ENCODE peak calls at places on chromosomes 5 and 9, in four cellular contexts. One of them, this sample, is unnamed.

GRCh38 chr5:139692605-139693340 is 44.6 kb downstream of the CXXC5 start:
- DNase-seq in A549: no peak
- DNase-seq in uterus: no peak
- DNase-seq in bronchial epithelial cell: no peak
- DNase-seq in this sample: no peak

GRCh38 chr9:85639675-85640186 is 102.0 kb downstream of the AGTPBP1 start:
- DNase-seq in bronchial epithelial cell: no peak
- DNase-seq in uterus: no peak
- DNase-seq in A549: no peak
- DNase-seq in this sample: no peak

GRCh38 chr5:108016101-108016500 is 345.4 kb upstream of the EFNA5 start:
- DNase-seq in uterus: no peak
- DNase-seq in A549: no peak
- DNase-seq in bronchial epithelial cell: no peak
- DNase-seq in this sample: no peak

GRCh38 chr5:140630296-140630695 is 2.7 kb downstream of the CD14 start:
- DNase-seq in bronchial epithelial cell: peak
- DNase-seq in uterus: no peak
- DNase-seq in A549: no peak
- DNase-seq in this sample: peak

GRCh38 chr5:65924366-65925093 is 1.8 kb upstream of the ERBIN start:
- DNase-seq in bronchial epithelial cell: no peak
- DNase-seq in uterus: no peak
- DNase-seq in A549: no peak
- DNase-seq in this sample: no peak

GRCh38 chr5:75052461-75053285 is at the start of gene GCNT4:
- DNase-seq in bronchial epithelial cell: no peak
- DNase-seq in A549: peak
- DNase-seq in uterus: peak
- DNase-seq in this sample: peak

GRCh38 chr5:78046006-78046405 is 248.5 kb downstream of the AP3B1 start:
- DNase-seq in bronchial epithelial cell: no peak
- DNase-seq in A549: no peak
- DNase-seq in uterus: no peak
- DNase-seq in this sample: no peak

GRCh38 chr5:164303646-164304225 is 798.3 kb downstream of the MAT2B start:
- DNase-seq in bronchial epithelial cell: no peak
- DNase-seq in uterus: no peak
- DNase-seq in A549: no peak
- DNase-seq in this sample: peak

GRCh38 chr9:133982971-133983720 is 9.0 kb downstream of the VAV2 start:
- DNase-seq in A549: no peak
- DNase-seq in bronchial epithelial cell: no peak
- DNase-seq in uterus: no peak
- DNase-seq in this sample: no peak

GRCh38 chr5:58054018-58054417 is 405.9 kb downstream of the PLK2 start:
- DNase-seq in bronchial epithelial cell: no peak
- DNase-seq in uterus: no peak
- DNase-seq in A549: no peak
- DNase-seq in this sample: no peak

GRCh38 chr5:176900783-176901204 is 1.6 kb upstream of the HK3 start:
- DNase-seq in A549: no peak
- DNase-seq in bronchial epithelial cell: no peak
- DNase-seq in uterus: no peak
- DNase-seq in this sample: no peak

GRCh38 chr9:17171309-17172094 is 36.7 kb downstream of the CNTLN start:
- DNase-seq in bronchial epithelial cell: no peak
- DNase-seq in uterus: no peak
- DNase-seq in A549: no peak
- DNase-seq in this sample: no peak

GRCh38 chr9:129908846-129909245 is 73.6 kb downstream of the USP20 start:
- DNase-seq in uterus: no peak
- DNase-seq in A549: no peak
- DNase-seq in bronchial epithelial cell: no peak
- DNase-seq in this sample: no peak

GRCh38 chr5:1554410-1554967 is 30.7 kb upstream of the LPCAT1 start:
- DNase-seq in bronchial epithelial cell: no peak
- DNase-seq in A549: no peak
- DNase-seq in uterus: no peak
- DNase-seq in this sample: no peak

GRCh38 chr5:98320317-98320716 is 453.1 kb upstream of the RGMB start:
- DNase-seq in A549: no peak
- DNase-seq in uterus: no peak
- DNase-seq in bronchial epithelial cell: no peak
- DNase-seq in this sample: no peak

GRCh38 chr5:83321656-83322055 is 149.9 kb upstream of the VCAN start:
- DNase-seq in A549: no peak
- DNase-seq in bronchial epithelial cell: no peak
- DNase-seq in uterus: no peak
- DNase-seq in this sample: peak

GRCh38 chr5:54702470-54702869 is 184.9 kb downstream of the SNX18 start:
- DNase-seq in bronchial epithelial cell: peak
- DNase-seq in A549: no peak
- DNase-seq in uterus: no peak
- DNase-seq in this sample: peak

GRCh38 chr5:54761213-54761701 is 224.1 kb downstream of the ESM1 start:
- DNase-seq in uterus: peak
- DNase-seq in bronchial epithelial cell: peak
- DNase-seq in A549: no peak
- DNase-seq in this sample: peak

GRCh38 chr5:158838788-158839187 is 260.9 kb downstream of the EBF1 start:
- DNase-seq in A549: no peak
- DNase-seq in bronchial epithelial cell: no peak
- DNase-seq in uterus: no peak
- DNase-seq in this sample: no peak

GRCh38 chr5:126971455-126972019 is 58.8 kb downstream of the MARCHF3 start:
- DNase-seq in A549: no peak
- DNase-seq in uterus: no peak
- DNase-seq in bronchial epithelial cell: no peak
- DNase-seq in this sample: peak

GRCh38 chr9:118017607-118018122 is 313.5 kb downstream of the TLR4 start:
- DNase-seq in A549: no peak
- DNase-seq in uterus: no peak
- DNase-seq in bronchial epithelial cell: no peak
- DNase-seq in this sample: no peak

GRCh38 chr9:98778711-98779530 is 17.4 kb downstream of the ANKS6 start:
- DNase-seq in A549: no peak
- DNase-seq in bronchial epithelial cell: no peak
- DNase-seq in uterus: no peak
- DNase-seq in this sample: no peak

GRCh38 chr9:121895836-121896544 is 197.1 kb downstream of the TTLL11 start:
- DNase-seq in bronchial epithelial cell: no peak
- DNase-seq in uterus: peak
- DNase-seq in A549: no peak
- DNase-seq in this sample: no peak

GRCh38 chr5:172454355-172455086 is at the start of gene SH3PXD2B:
- DNase-seq in A549: peak
- DNase-seq in bronchial epithelial cell: peak
- DNase-seq in uterus: peak
- DNase-seq in this sample: peak

GRCh38 chr5:149466457-149466972 is 84.7 kb downstream of the CSNK1A1 start:
- DNase-seq in A549: peak
- DNase-seq in uterus: no peak
- DNase-seq in bronchial epithelial cell: peak
- DNase-seq in this sample: peak

GRCh38 chr9:19640023-19640422 is 148.8 kb downstream of the SLC24A2 start:
- DNase-seq in uterus: no peak
- DNase-seq in A549: no peak
- DNase-seq in bronchial epithelial cell: no peak
- DNase-seq in this sample: no peak

GRCh38 chr5:116577064-116577788 is 2.6 kb upstream of the SEMA6A start:
- DNase-seq in A549: no peak
- DNase-seq in uterus: no peak
- DNase-seq in bronchial epithelial cell: no peak
- DNase-seq in this sample: no peak

DNA sequence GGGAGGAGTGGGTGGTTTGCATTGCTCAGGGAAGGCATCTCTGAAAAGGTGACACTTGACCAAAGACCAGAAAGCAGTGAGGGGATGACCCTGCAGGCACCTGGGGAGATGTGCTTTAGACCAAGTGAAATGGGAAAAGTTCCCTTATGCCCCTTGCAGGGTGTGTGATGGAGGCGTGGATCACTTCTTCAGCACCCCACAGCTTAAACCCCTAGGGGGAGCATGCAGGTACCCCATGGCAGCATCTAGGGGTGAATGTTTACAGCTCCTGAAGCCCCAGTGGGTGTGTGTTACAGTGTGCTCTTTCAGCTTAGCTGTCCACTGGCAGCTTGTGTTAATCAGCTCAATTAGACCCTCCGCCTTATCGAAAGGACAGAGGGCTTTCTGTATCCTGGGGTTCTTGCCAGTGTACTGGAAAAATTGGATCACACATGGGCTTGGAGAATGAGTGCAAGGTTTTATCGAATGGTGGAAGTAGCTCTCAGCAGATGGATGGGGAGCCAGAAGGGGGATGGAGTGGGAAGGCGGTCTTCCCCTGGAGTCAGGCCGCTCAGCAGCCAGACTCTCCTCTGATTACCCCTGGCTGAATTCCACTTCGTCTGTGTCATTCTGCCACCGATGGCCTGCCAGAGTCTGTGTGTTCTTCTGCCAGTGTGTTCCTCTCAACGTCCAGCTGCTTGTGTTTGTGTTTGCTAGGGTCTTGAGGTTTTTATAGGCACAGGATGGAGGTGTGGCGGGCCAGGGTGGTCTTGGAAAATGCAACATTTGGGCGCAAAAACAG is 6.3 kb downstream of the BHMT2 start:
- DNase-seq in uterus: no peak
- DNase-seq in bronchial epithelial cell: no peak
- DNase-seq in A549: no peak
- DNase-seq in this sample: no peak
- TF ChIP-seq CTCF in uterus: no peak
- TF ChIP-seq CTCF in bronchial epithelial cell: no peak
- TF ChIP-seq CTCF in A549: no peak
- TF ChIP-seq CTCF in this sample: no peak

DNA sequence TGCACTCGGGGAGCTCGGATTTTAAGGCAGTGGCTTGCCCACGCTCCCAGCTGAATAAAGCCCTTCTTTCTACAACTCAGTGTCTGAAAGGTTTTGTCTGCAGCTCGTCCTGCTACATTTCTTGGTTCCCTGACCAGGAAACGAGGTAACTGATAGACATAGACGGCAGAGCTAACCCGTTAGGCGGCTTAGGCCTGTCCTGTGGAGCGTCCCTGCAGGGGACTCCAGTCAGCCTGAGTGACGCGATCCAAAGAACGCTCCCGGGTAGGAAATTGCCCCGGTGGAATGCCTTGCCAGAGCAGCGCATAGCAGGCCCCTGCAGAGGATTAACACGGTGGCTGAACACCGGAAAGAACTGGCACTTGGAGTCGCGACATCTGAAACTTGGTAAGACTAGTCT is 1.8 kb upstream of the SELENOP start:
- DNase-seq in uterus: peak
- DNase-seq in A549: no peak
- DNase-seq in bronchial epithelial cell: no peak
- DNase-seq in this sample: no peak
- H3K4me3 ChIP-seq in uterus: no peak
- H3K4me3 ChIP-seq in A549: no peak
- H3K4me3 ChIP-seq in bronchial epithelial cell: no peak
- H3K4me3 ChIP-seq in this sample: no peak

GRCh38 chr9:77013186-77013931 is 6.1 kb upstream of the FOXB2 start:
- DNase-seq in bronchial epithelial cell: no peak
- DNase-seq in uterus: no peak
- DNase-seq in A549: no peak
- DNase-seq in this sample: no peak

GRCh38 chr9:77015291-77016048 is 4.0 kb upstream of the FOXB2 start:
- DNase-seq in bronchial epithelial cell: no peak
- DNase-seq in uterus: no peak
- DNase-seq in A549: no peak
- DNase-seq in this sample: no peak

GRCh38 chr9:77013932-77014596 is 5.4 kb upstream of the FOXB2 start:
- DNase-seq in bronchial epithelial cell: no peak
- DNase-seq in A549: no peak
- DNase-seq in uterus: no peak
- DNase-seq in this sample: no peak

GRCh38 chr9:77016111-77016525 is 3.3 kb upstream of the FOXB2 start:
- DNase-seq in bronchial epithelial cell: no peak
- DNase-seq in uterus: no peak
- DNase-seq in A549: no peak
- DNase-seq in this sample: no peak

DNA sequence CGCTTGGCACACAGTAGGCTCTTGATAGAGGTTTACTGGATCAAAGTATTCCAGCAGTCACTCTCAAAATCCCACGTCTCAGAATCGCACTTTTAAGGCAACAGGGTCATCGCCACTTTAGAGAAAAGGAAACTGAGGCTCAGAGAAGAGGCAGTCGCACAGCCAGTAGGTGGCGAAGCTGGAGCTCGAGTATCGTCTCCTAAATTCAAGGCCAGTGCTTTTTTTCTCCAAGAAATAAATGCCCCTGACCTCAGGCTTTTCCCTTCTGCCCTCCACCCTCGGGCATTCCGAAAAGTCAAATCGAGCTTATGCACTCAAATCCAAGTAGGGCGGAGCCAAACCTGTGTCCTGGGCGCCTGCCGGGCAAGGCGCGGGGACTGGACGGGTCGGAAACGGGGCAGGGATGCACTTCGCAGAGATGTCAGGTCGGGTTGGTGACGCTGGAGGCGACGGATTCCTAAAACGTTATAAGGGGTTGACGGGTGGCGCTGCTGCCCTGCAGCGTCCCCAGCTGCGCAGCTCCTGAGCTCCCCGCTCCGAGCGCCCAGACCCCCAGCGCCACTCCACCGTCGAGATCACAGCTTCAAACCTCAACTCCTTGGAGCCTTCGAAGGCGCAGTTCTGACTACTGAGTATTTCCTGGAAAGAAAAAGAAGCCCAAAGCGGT is 4.7 kb upstream of the FOXB2 start:
- DNase-seq in uterus: no peak
- DNase-seq in A549: no peak
- DNase-seq in bronchial epithelial cell: no peak
- DNase-seq in this sample: no peak
- TF ChIP-seq CTCF in uterus: no peak
- TF ChIP-seq CTCF in A549: no peak
- TF ChIP-seq CTCF in bronchial epithelial cell: peak
- TF ChIP-seq CTCF in this sample: peak

DNA sequence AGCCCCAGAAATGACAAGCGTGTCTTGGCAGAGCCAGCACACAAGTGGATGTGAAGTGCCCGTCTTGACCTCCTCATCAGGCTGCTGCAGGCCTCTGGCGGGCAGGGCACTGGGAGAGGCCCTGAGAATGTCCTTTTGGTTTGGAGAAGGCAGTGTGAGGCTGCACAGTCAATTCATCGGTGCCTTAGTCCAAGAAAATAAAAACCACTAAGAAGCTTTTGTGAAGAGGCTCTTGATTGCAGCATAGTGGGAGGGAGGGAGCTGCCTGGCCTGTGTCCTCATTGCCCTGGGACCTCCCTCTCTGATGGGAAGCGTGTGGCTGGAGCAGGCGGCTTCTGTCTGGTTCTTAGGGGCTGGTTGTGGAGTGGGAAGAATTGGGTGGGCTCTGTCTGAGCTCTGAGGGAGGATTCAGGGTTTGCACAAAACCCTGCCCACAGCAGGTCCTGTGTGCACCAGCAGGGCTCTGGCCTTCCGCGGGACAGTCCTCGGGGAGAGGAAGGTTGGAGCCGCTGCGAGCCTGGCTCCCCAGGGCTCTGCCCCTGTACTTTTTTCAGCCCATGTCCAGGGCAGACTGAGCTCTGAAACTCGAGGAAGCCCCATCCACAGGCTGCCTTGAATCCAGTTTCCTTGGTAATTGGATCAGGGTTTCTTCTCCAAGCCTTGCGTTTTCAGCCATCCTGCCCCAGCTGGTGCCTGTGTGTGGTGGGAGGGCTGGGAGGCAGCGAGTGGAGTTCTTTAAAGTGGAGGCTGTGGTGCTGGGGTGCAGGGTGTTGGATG is 1.1 kb downstream of the HRCT1 start:
- DNase-seq in uterus: peak
- DNase-seq in bronchial epithelial cell: peak
- DNase-seq in A549: no peak
- DNase-seq in this sample: peak
- H3K4me3 ChIP-seq in uterus: no peak
- H3K4me3 ChIP-seq in bronchial epithelial cell: no peak
- H3K4me3 ChIP-seq in A549: no peak
- H3K4me3 ChIP-seq in this sample: no peak